ENCODE peak calls at places on chromosomes 6 and 20, in six cellular contexts. E is NCI-H1694 treated with DMSO at 0.1 percent for 48 hours; Y is epithelial cell of esophagus; N is naive B cell; G is RPMI7951; C is CD4-positive, CD25-positive, alpha-beta regulatory T cell. A is an unnamed sample.

GRCh38 chr20:21099653-21100589 is 6.2 kb downstream of the LINC00237 start:
- DNase-seq in E (peak; percentile 55), Y (peak; percentile 30), N (peak; percentile 43), G (no peak), C (peak; percentile 39), A (no peak)

GRCh38 chr6:53723331-53723730 is 57.8 kb upstream of the KLHL31 start:
- DNase-seq in E (no peak), Y (no peak), N (no peak), G (no peak), C (no peak), A (no peak)

GRCh38 chr20:24917797-24918578 is 31.1 kb upstream of the CST7 start:
- DNase-seq in E (peak; percentile 56), Y (peak; percentile 65), N (no peak), G (peak; percentile 72), C (peak; percentile 19), A (peak; percentile 29)

GRCh38 chr6:133208183-133208755 is 32.9 kb upstream of the EYA4 start:
- DNase-seq in E (no peak), Y (no peak), N (no peak), G (no peak), C (no peak), A (no peak)

GRCh38 chr20:6614836-6615235 is 152.7 kb upstream of the BMP2 start:
- DNase-seq in E (no peak), Y (no peak), N (no peak), G (no peak), C (no peak), A (no peak)

GRCh38 chr20:32189691-32190607 is 17.6 kb downstream of the PLAGL2 start:
- DNase-seq in E (peak; percentile 7), Y (peak; percentile 30), N (no peak), G (peak; percentile 51), C (peak; percentile 49), A (no peak)

GRCh38 chr6:118787746-118788419 is 106.1 kb upstream of the ASF1A start:
- DNase-seq in E (no peak), Y (no peak), N (no peak), G (no peak), C (peak; percentile 25), A (no peak)

GRCh38 chr6:169291148-169291547 is 37.5 kb upstream of the THBS2 start:
- DNase-seq in E (no peak), Y (no peak), N (no peak), G (no peak), C (no peak), A (no peak)

GRCh38 chr6:42367353-42368011 is 84.2 kb downstream of the TRERF1 start:
- DNase-seq in E (no peak), Y (no peak), N (no peak), G (peak; percentile 28), C (peak; percentile 25), A (no peak)

GRCh38 chr6:69820018-69820417 is 23.2 kb upstream of the LMBRD1 start:
- DNase-seq in E (no peak), Y (no peak), N (no peak), G (no peak), C (no peak), A (no peak)

GRCh38 chr6:125918230-125918629 is 38.3 kb upstream of the HINT3 start:
- DNase-seq in E (no peak), Y (no peak), N (no peak), G (no peak), C (no peak), A (no peak)

GRCh38 chr6:15434263-15434662 is 188.4 kb downstream of the JARID2 start:
- DNase-seq in E (no peak), Y (no peak), N (no peak), G (peak; percentile 49), C (no peak), A (no peak)

GRCh38 chr20:63567382-63568169 is 6.5 kb downstream of the HELZ2 start:
- DNase-seq in E (no peak), Y (no peak), N (peak; percentile 76), G (peak; percentile 54), C (peak; percentile 52), A (no peak)

GRCh38 chr6:26213334-26214075 is 126.3 kb downstream of the HFE start:
- DNase-seq in E (no peak), Y (no peak), N (no peak), G (no peak), C (no peak), A (no peak)

GRCh38 chr6:52231411-52232127 is 12.7 kb downstream of the IL17F start:
- DNase-seq in E (no peak), Y (no peak), N (no peak), G (peak; percentile 62), C (no peak), A (no peak)

GRCh38 chr6:42519779-42520178 is 44.0 kb upstream of the UBR2 start:
- DNase-seq in E (no peak), Y (no peak), N (no peak), G (no peak), C (no peak), A (no peak)

GRCh38 chr6:41786451-41787218 is 859 bp upstream of the TOMM6 start:
- DNase-seq in E (peak; percentile 44), Y (peak; percentile 84), N (peak; percentile 88), G (peak; percentile 77), C (peak; percentile 86), A (peak; percentile 38)

GRCh38 chr6:21538186-21538798 is 55.3 kb upstream of the SOX4 start:
- DNase-seq in E (no peak), Y (peak; percentile 52), N (no peak), G (peak; percentile 75), C (no peak), A (peak; percentile 50)

GRCh38 chr6:5401845-5402738 is 140.8 kb downstream of the FARS2 start:
- DNase-seq in E (peak; percentile 31), Y (peak; percentile 34), N (no peak), G (no peak), C (no peak), A (peak; percentile 32)

GRCh38 chr6:90286884-90287488 is 9.7 kb downstream of the BACH2 start:
- DNase-seq in E (peak; percentile 16), Y (peak; percentile 70), N (peak; percentile 63), G (peak; percentile 35), C (peak; percentile 46), A (peak; percentile 54)

A was measured in bronchial epithelial cell.